ENCODE peak calls at places on chromosome 22, in nine cellular contexts. One of them, this sample, is unnamed.

GRCh38 chr22:42330170-42330569 is 59.7 kb upstream of the TCF20 start:
- DNase-seq in SK-N-MC: no peak
- DNase-seq in AG09309: no peak
- DNase-seq in KG1: no peak
- DNase-seq in dermis microvascular lymphatic vessel endothelial cell: no peak
- DNase-seq in HTR-8/SVneo: no peak
- DNase-seq in HL-60: no peak
- DNase-seq in neural crest cell: no peak
- DNase-seq in A549: no peak
- DNase-seq in this sample: no peak

GRCh38 chr22:32622004-32622761 is 147.6 kb downstream of the FBXO7 start:
- DNase-seq in AG09309: peak; percentile 51
- DNase-seq in SK-N-MC: no peak
- DNase-seq in KG1: no peak
- DNase-seq in neural crest cell: no peak
- DNase-seq in HL-60: no peak
- DNase-seq in dermis microvascular lymphatic vessel endothelial cell: peak; percentile 39
- DNase-seq in A549: no peak
- DNase-seq in HTR-8/SVneo: peak; percentile 55
- DNase-seq in this sample: no peak

GRCh38 chr22:33891455-33891854 is 28.8 kb downstream of the LARGE1 start:
- DNase-seq in neural crest cell: no peak
- DNase-seq in AG09309: no peak
- DNase-seq in KG1: no peak
- DNase-seq in A549: no peak
- DNase-seq in HL-60: no peak
- DNase-seq in HTR-8/SVneo: no peak
- DNase-seq in dermis microvascular lymphatic vessel endothelial cell: no peak
- DNase-seq in SK-N-MC: no peak
- DNase-seq in this sample: no peak

GRCh38 chr22:44691796-44692661 is 10.0 kb upstream of the PRR5 start:
- DNase-seq in neural crest cell: no peak
- DNase-seq in SK-N-MC: no peak
- DNase-seq in AG09309: no peak
- DNase-seq in HL-60: no peak
- DNase-seq in A549: no peak
- DNase-seq in KG1: no peak
- DNase-seq in dermis microvascular lymphatic vessel endothelial cell: no peak
- DNase-seq in HTR-8/SVneo: no peak
- DNase-seq in this sample: no peak

GRCh38 chr22:50169774-50170341 is 673 bp upstream of the PANX2 start:
- DNase-seq in AG09309: no peak
- DNase-seq in dermis microvascular lymphatic vessel endothelial cell: no peak
- DNase-seq in KG1: no peak
- DNase-seq in HL-60: no peak
- DNase-seq in A549: no peak
- DNase-seq in SK-N-MC: no peak
- DNase-seq in neural crest cell: no peak
- DNase-seq in HTR-8/SVneo: no peak
- DNase-seq in this sample: no peak

GRCh38 chr22:44338183-44338812 is 25.5 kb upstream of the SHISAL1 start:
- DNase-seq in SK-N-MC: no peak
- DNase-seq in KG1: no peak
- DNase-seq in HL-60: no peak
- DNase-seq in dermis microvascular lymphatic vessel endothelial cell: no peak
- DNase-seq in neural crest cell: no peak
- DNase-seq in A549: no peak
- DNase-seq in HTR-8/SVneo: no peak
- DNase-seq in AG09309: no peak
- DNase-seq in this sample: no peak

GRCh38 chr22:25718109-25718830 is 23.7 kb upstream of the MYO18B start:
- DNase-seq in SK-N-MC: no peak
- DNase-seq in neural crest cell: no peak
- DNase-seq in HTR-8/SVneo: no peak
- DNase-seq in A549: no peak
- DNase-seq in dermis microvascular lymphatic vessel endothelial cell: no peak
- DNase-seq in AG09309: no peak
- DNase-seq in HL-60: no peak
- DNase-seq in KG1: no peak
- DNase-seq in this sample: no peak

GRCh38 chr22:17137861-17138425 is 16.8 kb upstream of the TMEM121B start:
- DNase-seq in HTR-8/SVneo: no peak
- DNase-seq in HL-60: no peak
- DNase-seq in KG1: no peak
- DNase-seq in A549: no peak
- DNase-seq in dermis microvascular lymphatic vessel endothelial cell: no peak
- DNase-seq in AG09309: no peak
- DNase-seq in SK-N-MC: no peak
- DNase-seq in neural crest cell: no peak
- DNase-seq in this sample: no peak

GRCh38 chr22:27881404-27881803 is 37.7 kb downstream of the PITPNB start:
- DNase-seq in HL-60: no peak
- DNase-seq in KG1: no peak
- DNase-seq in AG09309: no peak
- DNase-seq in dermis microvascular lymphatic vessel endothelial cell: no peak
- DNase-seq in A549: no peak
- DNase-seq in neural crest cell: no peak
- DNase-seq in SK-N-MC: no peak
- DNase-seq in HTR-8/SVneo: no peak
- DNase-seq in this sample: no peak

GRCh38 chr22:41417622-41418390 is 28.8 kb downstream of the TOB2 start:
- DNase-seq in HL-60: no peak
- DNase-seq in SK-N-MC: no peak
- DNase-seq in AG09309: no peak
- DNase-seq in A549: peak; percentile 22
- DNase-seq in KG1: no peak
- DNase-seq in dermis microvascular lymphatic vessel endothelial cell: peak; percentile 48
- DNase-seq in HTR-8/SVneo: no peak
- DNase-seq in neural crest cell: no peak
- DNase-seq in this sample: no peak

GRCh38 chr22:44743804-44744211 is 8.6 kb upstream of the ARHGAP8 start:
- DNase-seq in SK-N-MC: no peak
- DNase-seq in HL-60: no peak
- DNase-seq in HTR-8/SVneo: no peak
- DNase-seq in dermis microvascular lymphatic vessel endothelial cell: no peak
- DNase-seq in KG1: no peak
- DNase-seq in neural crest cell: no peak
- DNase-seq in AG09309: no peak
- DNase-seq in A549: no peak
- DNase-seq in this sample: no peak

GRCh38 chr22:49853981-49854791 is 542 bp downstream of the ZBED4 start:
- DNase-seq in HL-60: no peak
- DNase-seq in SK-N-MC: no peak
- DNase-seq in neural crest cell: peak; percentile 21
- DNase-seq in dermis microvascular lymphatic vessel endothelial cell: no peak
- DNase-seq in HTR-8/SVneo: no peak
- DNase-seq in AG09309: no peak
- DNase-seq in A549: peak; percentile 21
- DNase-seq in KG1: no peak
- DNase-seq in this sample: no peak

GRCh38 chr22:46057762-46058420 is 80.9 kb upstream of the WNT7B start:
- DNase-seq in HTR-8/SVneo: no peak
- DNase-seq in dermis microvascular lymphatic vessel endothelial cell: no peak
- DNase-seq in A549: no peak
- DNase-seq in AG09309: no peak
- DNase-seq in SK-N-MC: no peak
- DNase-seq in neural crest cell: no peak
- DNase-seq in KG1: peak; percentile 45
- DNase-seq in HL-60: no peak
- DNase-seq in this sample: no peak

GRCh38 chr22:43008509-43008908 is 6.4 kb downstream of the PACSIN2 start:
- DNase-seq in neural crest cell: no peak
- DNase-seq in HTR-8/SVneo: no peak
- DNase-seq in A549: no peak
- DNase-seq in AG09309: no peak
- DNase-seq in dermis microvascular lymphatic vessel endothelial cell: no peak
- DNase-seq in SK-N-MC: no peak
- DNase-seq in HL-60: no peak
- DNase-seq in KG1: no peak
- DNase-seq in this sample: no peak

GRCh38 chr22:19663821-19664325 is 50.4 kb upstream of the SEPTIN5 start:
- DNase-seq in AG09309: no peak
- DNase-seq in HTR-8/SVneo: no peak
- DNase-seq in A549: no peak
- DNase-seq in HL-60: no peak
- DNase-seq in neural crest cell: no peak
- DNase-seq in KG1: no peak
- DNase-seq in SK-N-MC: no peak
- DNase-seq in dermis microvascular lymphatic vessel endothelial cell: no peak
- DNase-seq in this sample: no peak

GRCh38 chr22:25370322-25370721 is 150.9 kb downstream of the CRYBB2 start:
- DNase-seq in HL-60: no peak
- DNase-seq in A549: no peak
- DNase-seq in SK-N-MC: no peak
- DNase-seq in HTR-8/SVneo: no peak
- DNase-seq in KG1: no peak
- DNase-seq in dermis microvascular lymphatic vessel endothelial cell: no peak
- DNase-seq in neural crest cell: no peak
- DNase-seq in AG09309: no peak
- DNase-seq in this sample: no peak

GRCh38 chr22:36419912-36420882 is 32.4 kb upstream of the MYH9 start:
- DNase-seq in A549: no peak
- DNase-seq in neural crest cell: no peak
- DNase-seq in SK-N-MC: no peak
- DNase-seq in HL-60: no peak
- DNase-seq in KG1: no peak
- DNase-seq in HTR-8/SVneo: no peak
- DNase-seq in AG09309: no peak
- DNase-seq in dermis microvascular lymphatic vessel endothelial cell: no peak
- DNase-seq in this sample: no peak

GRCh38 chr22:50606561-50607365 is 6.2 kb downstream of the MAPK8IP2 start:
- DNase-seq in neural crest cell: no peak
- DNase-seq in KG1: no peak
- DNase-seq in AG09309: no peak
- DNase-seq in dermis microvascular lymphatic vessel endothelial cell: no peak
- DNase-seq in HL-60: no peak
- DNase-seq in HTR-8/SVneo: no peak
- DNase-seq in SK-N-MC: no peak
- DNase-seq in A549: no peak
- DNase-seq in this sample: no peak

GRCh38 chr22:48084749-48085090 is 1322.3 kb downstream of the TBC1D22A start:
- DNase-seq in A549: no peak
- DNase-seq in SK-N-MC: no peak
- DNase-seq in HTR-8/SVneo: no peak
- DNase-seq in neural crest cell: no peak
- DNase-seq in HL-60: no peak
- DNase-seq in AG09309: no peak
- DNase-seq in KG1: no peak
- DNase-seq in dermis microvascular lymphatic vessel endothelial cell: no peak
- DNase-seq in this sample: no peak

GRCh38 chr22:38767313-38767712 is 11.5 kb upstream of the SUN2 start:
- DNase-seq in HL-60: no peak
- DNase-seq in dermis microvascular lymphatic vessel endothelial cell: no peak
- DNase-seq in A549: no peak
- DNase-seq in KG1: no peak
- DNase-seq in neural crest cell: no peak
- DNase-seq in SK-N-MC: no peak
- DNase-seq in AG09309: no peak
- DNase-seq in HTR-8/SVneo: no peak
- DNase-seq in this sample: no peak

GRCh38 chr22:27433585-27434190 is 367.9 kb downstream of the MN1 start:
- DNase-seq in A549: no peak
- DNase-seq in KG1: no peak
- DNase-seq in HL-60: no peak
- DNase-seq in neural crest cell: no peak
- DNase-seq in SK-N-MC: no peak
- DNase-seq in HTR-8/SVneo: no peak
- DNase-seq in AG09309: no peak
- DNase-seq in dermis microvascular lymphatic vessel endothelial cell: no peak
- DNase-seq in this sample: no peak

GRCh38 chr22:22110548-22111266 is 128.1 kb upstream of the TOP3B start:
- DNase-seq in HTR-8/SVneo: peak; percentile 71
- DNase-seq in HL-60: peak; percentile 36
- DNase-seq in AG09309: peak; percentile 20
- DNase-seq in SK-N-MC: no peak
- DNase-seq in A549: peak; percentile 57
- DNase-seq in neural crest cell: peak; percentile 48
- DNase-seq in KG1: no peak
- DNase-seq in dermis microvascular lymphatic vessel endothelial cell: no peak
- DNase-seq in this sample: peak; percentile 41